ENCODE peak calls at places on chromosomes 12 and 14, in five cellular contexts. One of them, this sample, is unnamed.

GRCh38 chr12:131282292-131283080 is 328.8 kb downstream of the ADGRD1 start:
- DNase-seq in ascending aorta: peak; percentile 48
- DNase-seq in adrenal gland: peak; percentile 18
- DNase-seq in left ventricle myocardium inferior: no peak
- DNase-seq in transverse colon: no peak
- DNase-seq in this sample: no peak

GRCh38 chr14:99775351-99775750 is 17.9 kb upstream of the EML1 start:
- DNase-seq in left ventricle myocardium inferior: no peak
- DNase-seq in ascending aorta: peak; percentile 47
- DNase-seq in adrenal gland: peak; percentile 47
- DNase-seq in transverse colon: no peak
- DNase-seq in this sample: no peak

GRCh38 chr12:111753144-111753881 is 13.4 kb upstream of the ALDH2 start:
- DNase-seq in adrenal gland: peak; percentile 91
- DNase-seq in left ventricle myocardium inferior: peak; percentile 61
- DNase-seq in ascending aorta: peak; percentile 75
- DNase-seq in transverse colon: peak; percentile 75
- DNase-seq in this sample: peak; percentile 49

GRCh38 chr12:46459881-46460545 is 87.4 kb upstream of the SLC38A2 start:
- DNase-seq in left ventricle myocardium inferior: peak; percentile 15
- DNase-seq in transverse colon: peak; percentile 14
- DNase-seq in adrenal gland: no peak
- DNase-seq in ascending aorta: no peak
- DNase-seq in this sample: no peak

GRCh38 chr14:58747181-58747580 is 109.4 kb downstream of the DACT1 start:
- DNase-seq in ascending aorta: peak; percentile 69
- DNase-seq in left ventricle myocardium inferior: no peak
- DNase-seq in adrenal gland: peak; percentile 67
- DNase-seq in transverse colon: peak; percentile 35
- DNase-seq in this sample: no peak

GRCh38 chr14:29462271-29462670 is 465.4 kb downstream of the PRKD1 start:
- DNase-seq in transverse colon: no peak
- DNase-seq in left ventricle myocardium inferior: no peak
- DNase-seq in adrenal gland: no peak
- DNase-seq in ascending aorta: no peak
- DNase-seq in this sample: no peak

GRCh38 chr12:116406529-116406928 is 129.0 kb upstream of the MED13L start:
- DNase-seq in transverse colon: peak; percentile 69
- DNase-seq in adrenal gland: peak; percentile 94
- DNase-seq in ascending aorta: peak; percentile 97
- DNase-seq in left ventricle myocardium inferior: peak; percentile 92
- DNase-seq in this sample: peak; percentile 68

GRCh38 chr12:110536834-110537604 is 34.9 kb downstream of the RAD9B start:
- DNase-seq in ascending aorta: no peak
- DNase-seq in adrenal gland: no peak
- DNase-seq in transverse colon: no peak
- DNase-seq in left ventricle myocardium inferior: no peak
- DNase-seq in this sample: no peak

GRCh38 chr14:101466456-101467180 is 94.7 kb upstream of the DIO3 start:
- DNase-seq in ascending aorta: peak; percentile 40
- DNase-seq in left ventricle myocardium inferior: no peak
- DNase-seq in transverse colon: no peak
- DNase-seq in adrenal gland: peak; percentile 21
- DNase-seq in this sample: no peak

GRCh38 chr12:113464852-113465719 is 6.6 kb downstream of the LHX5 start:
- DNase-seq in transverse colon: no peak
- DNase-seq in adrenal gland: no peak
- DNase-seq in left ventricle myocardium inferior: no peak
- DNase-seq in ascending aorta: no peak
- DNase-seq in this sample: no peak

GRCh38 chr12:94437303-94437702 is 22.4 kb downstream of the CEP83 start:
- DNase-seq in transverse colon: no peak
- DNase-seq in left ventricle myocardium inferior: no peak
- DNase-seq in adrenal gland: no peak
- DNase-seq in ascending aorta: no peak
- DNase-seq in this sample: no peak

GRCh38 chr12:94429633-94430032 is 30.0 kb downstream of the CEP83 start:
- DNase-seq in left ventricle myocardium inferior: no peak
- DNase-seq in adrenal gland: no peak
- DNase-seq in transverse colon: no peak
- DNase-seq in ascending aorta: no peak
- DNase-seq in this sample: no peak

GRCh38 chr12:94430304-94430703 is 29.4 kb downstream of the CEP83 start:
- DNase-seq in ascending aorta: no peak
- DNase-seq in adrenal gland: no peak
- DNase-seq in left ventricle myocardium inferior: no peak
- DNase-seq in transverse colon: no peak
- DNase-seq in this sample: no peak

DNA sequence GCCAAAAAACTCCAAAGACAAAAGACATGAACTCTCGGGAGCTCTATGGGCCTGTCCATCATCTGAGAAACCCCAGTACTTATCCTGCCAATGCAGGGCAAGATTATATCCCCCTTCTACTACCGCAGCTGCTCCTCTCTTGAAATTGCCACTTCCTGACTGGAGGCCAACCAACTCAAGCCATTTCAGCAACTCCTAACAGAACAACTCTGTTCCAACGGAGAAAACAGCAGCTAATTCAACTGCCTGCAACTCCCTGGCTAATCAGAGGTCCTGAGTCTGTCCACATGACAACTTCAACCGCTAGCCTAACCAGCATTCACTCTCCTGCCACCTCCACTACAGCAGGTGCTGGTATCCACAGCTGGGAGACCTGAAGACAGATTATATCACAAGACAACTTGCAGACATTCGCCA is 24.1 kb downstream of the CEP83 start:
- DNase-seq in transverse colon: no peak
- DNase-seq in adrenal gland: no peak
- DNase-seq in left ventricle myocardium inferior: no peak
- DNase-seq in ascending aorta: no peak
- DNase-seq in this sample: no peak
- H3K9me3 ChIP-seq in transverse colon: peaks cover 11% of the 10 kb centered on the region
- H3K9me3 ChIP-seq in adrenal gland: peaks cover 2% of the 10 kb centered on the region
- H3K9me3 ChIP-seq in left ventricle myocardium inferior: peaks cover 14% of the 10 kb centered on the region
- H3K9me3 ChIP-seq in ascending aorta: peaks cover 5% of the 10 kb centered on the region
- H3K9me3 ChIP-seq in this sample: peaks cover 34% of the 10 kb centered on the region

GRCh38 chr12:51025182-51025747 is 919 bp downstream of the SLC11A2 start:
- DNase-seq in ascending aorta: no peak
- DNase-seq in transverse colon: no peak
- DNase-seq in left ventricle myocardium inferior: no peak
- DNase-seq in adrenal gland: no peak
- DNase-seq in this sample: no peak
- H3K27me3 ChIP-seq in ascending aorta: no peaks in the 10 kb centered on the region
- H3K27me3 ChIP-seq in transverse colon: no peaks in the 10 kb centered on the region
- H3K27me3 ChIP-seq in left ventricle myocardium inferior: no peaks in the 10 kb centered on the region
- H3K27me3 ChIP-seq in adrenal gland: no peaks in the 10 kb centered on the region
- H3K27me3 ChIP-seq in this sample: no peaks in the 10 kb centered on the region

DNA sequence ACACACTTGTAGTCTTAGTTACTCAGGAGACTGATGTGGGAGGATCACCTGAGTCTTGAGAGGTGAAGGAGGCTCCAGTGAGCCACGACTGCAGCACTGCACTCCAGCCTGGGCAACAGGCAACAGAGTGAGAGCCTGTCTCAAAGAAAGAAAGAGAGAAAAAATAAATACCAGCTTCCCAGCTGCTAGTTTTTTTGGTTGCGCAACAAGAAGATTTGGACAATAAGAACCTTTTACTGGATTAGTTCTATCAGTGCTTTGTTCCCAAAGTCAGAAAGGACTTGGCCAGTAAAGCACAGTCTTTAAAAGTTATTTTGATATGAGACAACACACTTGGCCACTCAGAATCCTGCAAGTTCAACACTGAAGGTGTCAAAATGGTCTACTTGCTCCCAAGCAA is 768.1 kb upstream of the LRFN5 start:
- DNase-seq in left ventricle myocardium inferior: no peak
- DNase-seq in ascending aorta: no peak
- DNase-seq in transverse colon: no peak
- DNase-seq in adrenal gland: no peak
- DNase-seq in this sample: no peak
- H3K9me3 ChIP-seq in left ventricle myocardium inferior: peaks cover 14% of the 10 kb centered on the region
- H3K9me3 ChIP-seq in ascending aorta: no peaks in the 10 kb centered on the region
- H3K9me3 ChIP-seq in transverse colon: no peaks in the 10 kb centered on the region
- H3K9me3 ChIP-seq in adrenal gland: no peaks in the 10 kb centered on the region
- H3K9me3 ChIP-seq in this sample: no peaks in the 10 kb centered on the region

GRCh38 chr12:40474630-40475029 is 217.6 kb upstream of the CNTN1 start:
- DNase-seq in ascending aorta: no peak
- DNase-seq in adrenal gland: no peak
- DNase-seq in transverse colon: no peak
- DNase-seq in left ventricle myocardium inferior: no peak
- DNase-seq in this sample: no peak
- H3K27me3 ChIP-seq in ascending aorta: no peaks in the 10 kb centered on the region
- H3K27me3 ChIP-seq in adrenal gland: no peaks in the 10 kb centered on the region
- H3K27me3 ChIP-seq in transverse colon: no peaks in the 10 kb centered on the region
- H3K27me3 ChIP-seq in left ventricle myocardium inferior: no peaks in the 10 kb centered on the region
- H3K27me3 ChIP-seq in this sample: no peaks in the 10 kb centered on the region

DNA sequence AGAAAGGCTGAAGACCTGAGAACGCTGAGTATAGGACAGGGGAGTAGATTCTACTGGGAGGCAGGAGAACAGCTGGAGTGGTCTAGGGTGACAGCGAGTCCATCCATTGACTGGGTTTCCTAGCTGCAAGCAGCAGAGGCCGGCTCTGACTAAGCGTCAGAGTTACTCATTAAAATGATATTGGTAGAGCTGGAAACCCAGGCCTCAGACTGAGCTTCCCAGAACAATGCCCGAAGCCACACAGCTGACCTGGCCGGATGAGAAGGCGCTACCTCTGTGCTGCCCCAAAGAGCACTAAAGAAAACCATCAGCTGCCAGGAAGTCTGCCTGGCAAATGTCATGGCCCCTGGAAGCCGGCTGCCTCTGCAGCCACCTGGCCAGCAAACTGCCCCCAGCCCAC is 78.5 kb upstream of the FZD10 start:
- DNase-seq in transverse colon: no peak
- DNase-seq in left ventricle myocardium inferior: no peak
- DNase-seq in ascending aorta: no peak
- DNase-seq in adrenal gland: no peak
- DNase-seq in this sample: no peak
- H3K9me3 ChIP-seq in transverse colon: no peaks in the 10 kb centered on the region
- H3K9me3 ChIP-seq in left ventricle myocardium inferior: peaks cover 6% of the 10 kb centered on the region
- H3K9me3 ChIP-seq in ascending aorta: no peaks in the 10 kb centered on the region
- H3K9me3 ChIP-seq in adrenal gland: no peaks in the 10 kb centered on the region
- H3K9me3 ChIP-seq in this sample: no peaks in the 10 kb centered on the region

This sample was measured in MG63.